ENCODE peak calls at places on chromosomes 3 and 15, in eight cellular contexts. F, L, I, Q, O, W, N and M are unnamed samples.

GRCh38 chr3:9903238-9903624 is 583 bp downstream of the IL17RE start:
- DNase-seq in F (no peak), L (no peak), I (no peak), Q (no peak), O (no peak), W (no peak), N (no peak), M (no peak)

GRCh38 chr3:66898155-66898554 is 100.0 kb upstream of the KBTBD8 start:
- DNase-seq in F (no peak), L (no peak), I (no peak), Q (no peak), O (no peak), W (no peak), N (no peak), M (no peak)

GRCh38 chr3:127600749-127601456 is 2.7 kb downstream of the MCM2 start:
- DNase-seq in F (no peak), L (no peak), I (no peak), Q (no peak), O (no peak), W (no peak), N (no peak), M (no peak)

GRCh38 chr3:47108546-47108945 is 55.4 kb downstream of the SETD2 start:
- DNase-seq in F (no peak), L (peak; percentile 52), I (no peak), Q (no peak), O (no peak), W (peak; percentile 14), N (no peak), M (no peak)

GRCh38 chr15:92629276-92629974 is 26.1 kb downstream of the FAM174B start:
- DNase-seq in F (no peak), L (no peak), I (no peak), Q (no peak), O (no peak), W (no peak), N (no peak), M (no peak)

GRCh38 chr3:176755552-176755951 is 441.7 kb downstream of the TBL1XR1 start:
- DNase-seq in F (no peak), L (no peak), I (no peak), Q (no peak), O (no peak), W (no peak), N (no peak), M (no peak)

GRCh38 chr3:138434276-138434874 is at the start of gene ESYT3:
- DNase-seq in F (peak; percentile 55), L (peak; percentile 83), I (peak; percentile 60), Q (peak; percentile 47), O (peak; percentile 65), W (peak; percentile 65), N (peak; percentile 73), M (no peak)

GRCh38 chr3:78926523-78926922 is 841.3 kb downstream of the ROBO1 start:
- DNase-seq in F (no peak), L (no peak), I (no peak), Q (no peak), O (no peak), W (no peak), N (no peak), M (no peak)

GRCh38 chr15:72057548-72058091 is 60.3 kb downstream of the MYO9A start:
- DNase-seq in F (no peak), L (peak; percentile 9), I (no peak), Q (no peak), O (no peak), W (peak; percentile 19), N (no peak), M (no peak)

GRCh38 chr3:126976906-126977305 is 6.0 kb upstream of the PLXNA1 start:
- DNase-seq in F (no peak), L (no peak), I (no peak), Q (no peak), O (no peak), W (no peak), N (no peak), M (no peak)

GRCh38 chr3:31565288-31565687 is 32.6 kb downstream of the STT3B start:
- DNase-seq in F (no peak), L (no peak), I (no peak), Q (no peak), O (no peak), W (peak; percentile 77), N (no peak), M (no peak)

GRCh38 chr3:31567036-31567435 is 34.3 kb downstream of the STT3B start:
- DNase-seq in F (no peak), L (peak; percentile 53), I (peak; percentile 11), Q (no peak), O (no peak), W (no peak), N (no peak), M (no peak)

GRCh38 chr3:31561891-31562290 is 29.2 kb downstream of the STT3B start:
- DNase-seq in F (no peak), L (peak; percentile 28), I (no peak), Q (no peak), O (no peak), W (no peak), N (no peak), M (no peak)

GRCh38 chr3:31559872-31560534 is 27.3 kb downstream of the STT3B start:
- DNase-seq in F (no peak), L (no peak), I (no peak), Q (no peak), O (no peak), W (no peak), N (no peak), M (no peak)

DNA sequence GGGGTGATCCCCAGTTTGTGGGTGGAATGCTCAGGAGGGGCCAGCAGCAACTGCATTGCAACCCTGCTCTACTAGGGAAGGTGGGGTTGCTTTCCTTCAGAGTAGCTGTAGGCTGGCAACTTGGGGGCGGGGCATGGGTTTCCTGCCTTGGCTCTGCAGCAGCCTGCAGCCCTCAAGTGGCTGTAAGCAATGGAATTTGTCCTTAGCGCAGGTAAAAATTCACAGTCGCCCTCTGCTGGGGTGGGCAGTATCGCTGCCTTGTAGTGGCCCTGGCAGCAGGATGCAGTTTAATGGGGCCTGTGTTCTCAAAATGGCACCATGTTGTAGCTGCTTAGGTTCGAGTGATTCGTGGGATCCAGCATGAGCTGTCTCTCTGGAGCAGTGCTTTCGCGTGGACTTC is 29.8 kb downstream of the STT3B start:
- DNase-seq in F (no peak), L (peak; percentile 50), I (no peak), Q (no peak), O (no peak), W (no peak), N (no peak), M (no peak)
- TF ChIP-seq CTCF in F (no peak), L (peak; percentile 38), I (no peak), Q (peak; percentile 33), O (no peak), W (no peak), N (no peak), M (no peak)

DNA sequence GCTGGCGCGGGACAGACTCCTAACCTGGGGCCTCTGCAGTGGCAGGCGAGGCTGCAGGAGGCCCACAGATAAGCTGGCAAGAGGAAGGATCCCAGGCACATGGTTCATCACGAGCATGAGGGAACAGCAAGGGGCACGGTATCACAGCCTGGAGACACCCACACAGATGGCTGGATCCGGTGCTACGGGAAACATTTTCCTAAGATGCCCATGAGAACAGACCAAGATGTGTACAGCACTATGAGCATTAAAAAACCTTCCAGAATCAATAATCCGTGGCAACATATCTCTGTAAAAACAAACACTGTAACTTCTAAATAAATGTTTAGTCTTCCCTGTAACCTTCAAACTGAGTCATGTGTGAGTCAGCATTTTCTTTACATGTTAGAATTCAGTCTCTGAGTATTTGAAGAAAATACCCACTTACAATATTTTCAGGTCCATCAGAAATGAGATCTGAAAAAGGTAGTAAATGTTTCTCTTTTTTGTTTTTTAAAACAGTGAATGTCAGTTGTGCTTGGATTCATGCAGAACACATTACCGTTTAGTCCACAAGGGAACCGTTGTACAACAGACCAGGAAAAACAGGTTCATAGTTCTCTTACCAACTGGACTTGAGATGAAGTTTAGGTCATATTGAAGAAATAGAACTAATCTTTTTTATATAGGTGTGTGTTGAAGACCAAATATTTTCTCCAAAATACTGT is 75.9 kb downstream of the BOC start:
- DNase-seq in F (no peak), L (no peak), I (no peak), Q (no peak), O (no peak), W (peak; percentile 59), N (no peak), M (no peak)
- TF ChIP-seq CTCF in F (no peak), L (no peak), I (no peak), Q (no peak), O (no peak), W (no peak), N (no peak), M (no peak)

GRCh38 chr3:128950223-128950938 is 43.5 kb downstream of the CFAP92 start:
- DNase-seq in F (no peak), L (peak; percentile 61), I (peak; percentile 36), Q (no peak), O (no peak), W (peak; percentile 40), N (no peak), M (no peak)
- TF ChIP-seq CTCF in F (no peak), L (peak; percentile 39), I (peak; percentile 7), Q (peak; percentile 38), O (no peak), W (peak; percentile 33), N (no peak), M (peak; percentile 39)

DNA sequence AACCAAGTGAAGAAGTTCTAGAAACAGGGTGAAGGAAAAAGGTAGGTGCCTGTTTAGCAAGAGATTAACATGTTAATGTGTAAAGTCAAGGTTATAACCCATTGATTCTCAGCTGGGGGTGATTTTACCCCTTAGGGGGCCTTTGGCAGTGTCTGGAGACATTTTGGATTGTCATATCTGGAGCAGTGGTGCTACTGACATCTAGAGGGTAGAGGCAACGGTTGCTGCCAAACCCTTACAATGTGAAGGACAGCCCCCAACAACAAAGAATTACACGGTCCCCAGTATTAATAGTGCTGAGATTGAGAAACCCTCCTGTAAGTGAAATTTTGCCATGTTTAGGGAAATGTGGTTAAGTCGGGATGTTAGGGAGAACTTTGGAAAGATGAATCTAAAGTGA is 74.7 kb downstream of the CRYBG3 start:
- DNase-seq in F (no peak), L (no peak), I (no peak), Q (no peak), O (no peak), W (no peak), N (no peak), M (no peak)
- TF ChIP-seq CTCF in F (no peak), L (no peak), I (no peak), Q (no peak), O (no peak), W (no peak), N (no peak), M (no peak)

GRCh38 chr3:149511040-149511626 is 36.6 kb downstream of the TM4SF4 start:
- DNase-seq in F (no peak), L (no peak), I (no peak), Q (no peak), O (no peak), W (no peak), N (no peak), M (peak; percentile 93)

GRCh38 chr3:149514471-149514870 is 40.0 kb downstream of the TM4SF4 start:
- DNase-seq in F (no peak), L (no peak), I (no peak), Q (no peak), O (no peak), W (no peak), N (no peak), M (no peak)

GRCh38 chr3:149510480-149510879 is 36.0 kb downstream of the TM4SF4 start:
- DNase-seq in F (no peak), L (no peak), I (no peak), Q (no peak), O (no peak), W (no peak), N (no peak), M (no peak)

GRCh38 chr3:149515242-149515641 is 40.7 kb downstream of the TM4SF4 start:
- DNase-seq in F (no peak), L (no peak), I (no peak), Q (no peak), O (no peak), W (no peak), N (no peak), M (no peak)

GRCh38 chr3:149512073-149512782 is 37.7 kb downstream of the TM4SF4 start:
- DNase-seq in F (peak; percentile 57), L (peak; percentile 85), I (peak; percentile 71), Q (peak; percentile 47), O (peak; percentile 61), W (peak; percentile 75), N (peak; percentile 39), M (peak; percentile 34)
- TF ChIP-seq CTCF in F (peak; percentile 83), L (peak; percentile 96), I (peak; percentile 88), Q (peak; percentile 83), O (peak; percentile 55), W (peak; percentile 78), N (peak; percentile 88), M (peak; percentile 82)